ENCODE peak calls at places on chromosomes 6 and 20, in five cellular contexts. D is foreskin fibroblast, K is pancreas, S is progenitor cell of endocrine pancreas, N is AG10803. X is an unnamed sample.
A peak's percentile ranks its signal among the peaks of the same experiment; 100 is the strongest.

GRCh38 chr20:17648306-17648646 is 33.8 kb downstream of the RRBP1 start:
- DNase-seq in S (no peak), K (no peak), D (no peak), N (no peak), X (no peak)

GRCh38 chr6:40417031-40417430 is 170.1 kb downstream of the LRFN2 start:
- DNase-seq in S (no peak), N (no peak), K (no peak), D (no peak), X (no peak)

GRCh38 chr6:13522639-13523038 is 35.2 kb upstream of the GFOD1 start:
- DNase-seq in K (no peak), N (peak; percentile 69), D (peak; percentile 57), S (no peak), X (no peak)

GRCh38 chr6:31530659-31531058 is 1.9 kb downstream of the MCCD1 start:
- DNase-seq in K (no peak), N (no peak), S (no peak), D (peak; percentile 17), X (no peak)

GRCh38 chr6:169838291-169839028 is 87.0 kb downstream of the ERMARD start:
- DNase-seq in K (no peak), N (no peak), S (no peak), D (no peak), X (no peak)

GRCh38 chr20:4638826-4639225 is 82.9 kb upstream of the PRND start:
- DNase-seq in N (no peak), S (no peak), D (no peak), K (no peak), X (no peak)

GRCh38 chr20:57513199-57513598 is 11.7 kb downstream of the CTCFL start:
- DNase-seq in D (peak; percentile 29), S (no peak), N (peak; percentile 21), K (no peak), X (no peak)

GRCh38 chr20:38499366-38499765 is 26.7 kb downstream of the RALGAPB start:
- DNase-seq in S (no peak), K (no peak), D (no peak), N (no peak), X (no peak)

GRCh38 chr20:32485770-32486248 is 99.3 kb downstream of the NOL4L start:
- DNase-seq in D (no peak), K (no peak), S (no peak), N (no peak), X (no peak)

GRCh38 chr20:24027229-24027628 is 38.6 kb upstream of the GGTLC1 start:
- DNase-seq in K (no peak), S (no peak), D (no peak), N (peak; percentile 4), X (no peak)

GRCh38 chr20:2652724-2653510 is 485 bp downstream of the NOP56 start:
- DNase-seq in D (peak; percentile 51), K (no peak), S (peak; percentile 23), N (no peak), X (no peak)

GRCh38 chr20:57968111-57968510 is 258.3 kb upstream of the PMEPA1 start:
- DNase-seq in K (no peak), S (no peak), N (no peak), D (no peak), X (no peak)

GRCh38 chr20:17624551-17625245 is 54.8 kb downstream of the DSTN start:
- DNase-seq in N (no peak), S (no peak), K (no peak), D (no peak), X (peak; percentile 12)

GRCh38 chr6:100186552-100186951 is 192.5 kb upstream of the MCHR2 start:
- DNase-seq in K (no peak), S (no peak), D (peak; percentile 56), N (peak; percentile 54), X (no peak)

GRCh38 chr6:3644613-3645012 is 106.9 kb downstream of the PXDC1 start:
- DNase-seq in K (no peak), N (no peak), D (no peak), S (no peak), X (no peak)

GRCh38 chr20:10647909-10648308 is 25.9 kb downstream of the JAG1 start:
- DNase-seq in N (no peak), D (no peak), S (no peak), K (no peak), X (no peak)

GRCh38 chr20:60138263-60139127 is 180.3 kb downstream of the CDH26 start:
- DNase-seq in D (no peak), K (peak; percentile 65), S (no peak), N (peak; percentile 26), X (no peak)

GRCh38 chr6:150142657-150143501 is at the start of gene PPP1R14C:
- DNase-seq in D (peak; percentile 34), K (peak; percentile 20), N (peak; percentile 38), S (peak; percentile 29), X (no peak)

GRCh38 chr6:56955171-56956155 is 556 bp downstream of the BEND6 start:
- DNase-seq in K (peak; percentile 75), N (peak; percentile 91), S (peak; percentile 86), D (peak; percentile 98), X (peak; percentile 76)

GRCh38 chr6:151693366-151693765 is 114.1 kb upstream of the ESR1 start:
- DNase-seq in S (no peak), D (no peak), N (no peak), K (no peak), X (no peak)

GRCh38 chr20:45383131-45383530 is 5.0 kb upstream of the TP53TG5 start:
- DNase-seq in K (no peak), S (no peak), D (peak; percentile 25), N (no peak), X (no peak)

GRCh38 chr20:61768926-61769832 is 296.5 kb downstream of the TAF4 start:
- DNase-seq in S (no peak), N (no peak), D (no peak), K (no peak), X (no peak)

GRCh38 chr6:46381057-46381456 is 110.2 kb downstream of the RCAN2 start:
- DNase-seq in D (no peak), S (no peak), K (no peak), N (no peak), X (no peak)

GRCh38 chr6:166691741-166692140 is 64.7 kb upstream of the RPS6KA2 start:
- DNase-seq in S (no peak), D (no peak), K (no peak), N (no peak), X (no peak)

GRCh38 chr6:96700931-96701330 is 136.3 kb downstream of the GPR63 start:
- DNase-seq in K (no peak), N (no peak), S (no peak), D (no peak), X (no peak)

GRCh38 chr6:166438211-166438861 is 55.6 kb upstream of the MPC1 start:
- DNase-seq in S (no peak), N (peak; percentile 77), K (no peak), D (peak; percentile 63), X (no peak)

GRCh38 chr20:22508426-22508825 is 75.9 kb downstream of the FOXA2 start:
- DNase-seq in K (no peak), D (no peak), N (no peak), S (no peak), X (no peak)

DNA sequence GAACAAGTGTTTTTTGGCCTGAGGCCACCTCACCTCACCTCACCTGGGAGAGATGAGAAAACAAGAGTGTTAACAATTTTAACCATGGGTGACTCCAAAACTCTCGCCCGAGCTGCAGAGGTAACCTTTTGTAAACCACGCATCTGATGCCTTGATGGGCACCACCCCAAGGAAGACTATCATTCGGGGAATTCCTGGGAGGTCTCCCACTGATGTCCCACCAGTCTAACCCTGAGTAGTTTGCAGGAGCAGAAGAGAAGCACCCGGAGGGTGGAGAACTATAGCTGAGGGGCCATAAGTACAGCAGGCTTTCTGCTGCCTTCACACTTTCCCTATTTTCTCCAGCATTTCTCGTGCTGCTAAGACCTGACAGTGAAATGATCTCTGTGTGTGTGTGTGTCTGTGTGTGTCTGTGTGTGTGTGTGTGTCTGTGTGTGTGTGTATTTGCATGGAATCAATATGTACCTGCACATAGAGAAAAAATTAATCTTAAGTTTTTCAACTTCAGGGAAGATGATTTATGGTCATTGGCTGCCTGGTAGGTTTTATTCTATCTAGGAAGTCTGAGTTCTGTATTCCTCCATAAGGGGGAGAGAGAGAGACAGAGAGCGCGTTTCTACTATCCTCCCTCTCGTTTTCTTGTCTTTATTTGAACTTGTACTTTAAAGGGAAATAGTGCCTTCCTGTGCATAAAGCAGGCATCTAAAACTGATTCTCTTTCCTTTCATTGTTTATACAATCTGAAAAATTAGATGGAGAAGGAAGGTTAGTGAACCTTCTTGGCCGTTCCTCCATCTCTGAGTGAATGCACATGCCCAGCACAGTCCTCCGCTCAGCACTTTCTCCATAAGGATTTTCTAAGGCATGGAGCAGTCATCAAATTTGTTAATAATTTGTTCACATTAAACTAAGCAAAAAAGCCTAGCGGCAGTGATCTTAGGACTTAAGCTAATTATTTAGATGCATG is 75.9 kb downstream of the CAP2 start:
- DNase-seq in D (no peak), S (no peak), N (peak; percentile 38), K (no peak), X (no peak)
- TF ChIP-seq CTCF in D (no peak), S (peak; percentile 20), N (peak; percentile 58), K (no peak), X (no peak)

GRCh38 chr20:6814945-6815344 is 47.5 kb downstream of the BMP2 start:
- DNase-seq in D (no peak), N (no peak), S (no peak), K (no peak), X (no peak)

GRCh38 chr20:6824401-6824800 is 56.9 kb downstream of the BMP2 start:
- DNase-seq in K (no peak), D (no peak), S (no peak), N (no peak), X (no peak)

GRCh38 chr20:6818033-6818808 is 50.7 kb downstream of the BMP2 start:
- DNase-seq in S (no peak), K (no peak), D (no peak), N (no peak), X (no peak)

GRCh38 chr20:6819599-6819998 is 52.1 kb downstream of the BMP2 start:
- DNase-seq in N (no peak), S (no peak), D (no peak), K (peak; percentile 24), X (no peak)
- TF ChIP-seq CTCF in N (peak; percentile 19), S (peak; percentile 32), D (no peak), K (peak; percentile 24), X (no peak)

GRCh38 chr6:15444881-15445280 is 199.0 kb downstream of the JARID2 start:
- DNase-seq in N (no peak), D (no peak), K (peak; percentile 62), S (no peak), X (no peak)
- TF ChIP-seq CTCF in N (no peak), D (no peak), K (no peak), S (peak; percentile 20), X (no peak)

GRCh38 chr6:16198061-16198705 is 40.2 kb upstream of the GMPR start:
- DNase-seq in S (no peak), K (no peak), D (no peak), N (no peak), X (no peak)
- TF ChIP-seq CTCF in S (no peak), K (no peak), D (no peak), N (no peak), X (no peak)